ENCODE peak calls at places on chromosomes 1 and 21, in ten cellular contexts. B is fibroblast of pulmonary artery; P is NCI-H1092; A is stimulated activated CD8-positive, alpha-beta memory T cell treated with anti-CD3 and anti-CD28 coated beads, Interleukin-15, amount 100 ng/mL, for 48 hours; O is NCI-H748 treated with DMSO at 0.1 percent for 48 hours; C is epithelial cell of esophagus; G is activated CD8-positive, alpha-beta T cell treated with anti-CD3 and anti-CD28 coated beads for 36 hours; Z is CD14-positive monocyte; M is activated T-helper 1 cell treated with Interleukin-2 at 50 U/mL for 16 hours; X is NCI-H510A treated with DMSO at 0.1 percent for 48 hours. H is an unnamed sample.

GRCh38 chr21:45576838-45577737 is 34.8 kb upstream of the SLC19A1 start:
- DNase-seq in X (no peak), C (no peak), Z (no peak), P (no peak), G (no peak), A (no peak), B (no peak), M (no peak), O (no peak), H (no peak)

GRCh38 chr1:93816970-93817738 is 61.9 kb downstream of the DNTTIP2 start:
- DNase-seq in M (no peak), C (peak), P (no peak), G (no peak), O (no peak), Z (no peak), A (no peak), X (peak), B (peak), H (no peak)

GRCh38 chr1:35642472-35642955 is 1.2 kb upstream of the PSMB2 start:
- DNase-seq in O (no peak), A (no peak), Z (no peak), P (no peak), C (no peak), B (no peak), G (peak), X (no peak), M (no peak), H (no peak)

GRCh38 chr1:162756523-162756922 is 34.0 kb upstream of the HSD17B7 start:
- DNase-seq in X (no peak), P (no peak), Z (no peak), M (no peak), B (no peak), A (no peak), O (no peak), C (peak), G (no peak), H (no peak)

GRCh38 chr1:50272923-50273322 is 150.3 kb downstream of the DMRTA2 start:
- DNase-seq in M (no peak), C (no peak), A (no peak), X (no peak), B (no peak), P (peak), O (no peak), Z (no peak), G (no peak), H (peak)

GRCh38 chr1:118862755-118863154 is 125.4 kb downstream of the TBX15 start:
- DNase-seq in O (no peak), A (no peak), M (no peak), B (no peak), C (no peak), X (no peak), Z (no peak), G (no peak), P (no peak), H (no peak)

GRCh38 chr1:18803859-18804258 is 55.6 kb downstream of the TAS1R2 start:
- DNase-seq in A (no peak), M (no peak), G (no peak), C (no peak), X (no peak), B (no peak), O (no peak), Z (no peak), P (no peak), H (no peak)

GRCh38 chr21:40947713-40948112 is 100.8 kb upstream of the DSCAM start:
- DNase-seq in B (no peak), G (no peak), C (no peak), A (no peak), P (no peak), X (no peak), Z (no peak), M (no peak), O (no peak), H (no peak)

GRCh38 chr1:204362984-204363334 is 3.2 kb upstream of the PLEKHA6 start:
- DNase-seq in Z (no peak), P (no peak), A (no peak), B (no peak), G (no peak), C (no peak), O (no peak), X (no peak), M (no peak), H (no peak)

GRCh38 chr1:94247146-94248094 is 10.0 kb upstream of the ARHGAP29 start:
- DNase-seq in C (peak), G (peak), B (peak), M (no peak), A (peak), P (peak), Z (peak), O (peak), X (peak), H (no peak)

GRCh38 chr1:116128669-116129068 is 17.5 kb downstream of the MAB21L3 start:
- DNase-seq in Z (no peak), O (no peak), P (no peak), C (no peak), X (no peak), B (no peak), A (peak), M (no peak), G (peak), H (no peak)

GRCh38 chr21:38474124-38474523 is 24.2 kb downstream of the ERG start:
- DNase-seq in X (peak), M (no peak), B (no peak), A (no peak), G (no peak), O (no peak), C (no peak), Z (no peak), P (no peak), H (no peak)

GRCh38 chr1:111755321-111756123 is at the start of gene DDX20:
- DNase-seq in P (peak), A (peak), G (peak), O (peak), Z (peak), C (peak), M (peak), B (peak), X (peak), H (peak)

GRCh38 chr1:109782514-109782913 is 18.8 kb upstream of the EPS8L3 start:
- DNase-seq in B (no peak), X (no peak), Z (no peak), P (no peak), C (no peak), M (no peak), G (no peak), A (no peak), O (no peak), H (no peak)

GRCh38 chr1:85201340-85202091 is 700 bp upstream of the SYDE2 start:
- DNase-seq in O (no peak), X (peak), G (peak), C (peak), M (peak), P (no peak), A (peak), Z (no peak), B (peak), H (peak)

GRCh38 chr1:219329606-219330005 is 155.9 kb downstream of the LYPLAL1 start:
- DNase-seq in X (no peak), O (no peak), C (peak), B (peak), Z (no peak), G (no peak), M (no peak), A (no peak), P (no peak), H (no peak)

GRCh38 chr1:221161571-221162041 is 282.4 kb downstream of the HLX start:
- DNase-seq in M (no peak), X (no peak), G (no peak), C (no peak), A (no peak), B (peak), O (no peak), P (no peak), Z (no peak), H (no peak)

GRCh38 chr1:63877816-63878215 is 104.0 kb downstream of the ROR1 start:
- DNase-seq in X (no peak), P (no peak), G (no peak), B (peak), C (peak), O (no peak), Z (no peak), A (no peak), M (no peak), H (no peak)

GRCh38 chr21:42220138-42220701 is 1.3 kb downstream of the ABCG1 start:
- DNase-seq in A (no peak), X (peak), C (peak), O (peak), B (peak), P (peak), Z (peak), M (peak), G (peak), H (peak)

GRCh38 chr1:41612953-41613352 is 128.5 kb upstream of the EDN2 start:
- DNase-seq in G (no peak), A (no peak), Z (no peak), O (no peak), B (peak), C (peak), M (no peak), X (no peak), P (no peak), H (no peak)

GRCh38 chr21:45285266-45285931 is 2.3 kb downstream of the POFUT2 start:
- DNase-seq in C (no peak), M (no peak), G (no peak), X (no peak), A (no peak), B (no peak), Z (no peak), P (no peak), O (no peak), H (no peak)

GRCh38 chr1:42146916-42147320 is 6.3 kb upstream of the GUCA2B start:
- DNase-seq in G (peak), B (peak), X (peak), M (peak), A (peak), Z (no peak), C (peak), O (peak), P (peak), H (peak)

GRCh38 chr1:195946500-195946899 is 661.7 kb downstream of the KCNT2 start:
- DNase-seq in P (no peak), A (no peak), O (no peak), G (no peak), B (no peak), C (no peak), Z (no peak), M (no peak), X (no peak), H (no peak)

GRCh38 chr1:116457944-116458343 is 84.9 kb downstream of the ATP1A1 start:
- DNase-seq in B (no peak), P (no peak), G (no peak), X (peak), Z (no peak), M (no peak), A (no peak), O (no peak), C (no peak), H (peak)

GRCh38 chr1:206703647-206704046 is 18.9 kb downstream of the MAPKAPK2 start:
- DNase-seq in A (peak), P (no peak), G (peak), M (no peak), O (no peak), B (no peak), X (no peak), Z (no peak), C (no peak), H (no peak)

GRCh38 chr1:100862591-100862990 is 32.1 kb downstream of the EXTL2 start:
- DNase-seq in A (no peak), P (no peak), X (no peak), M (no peak), Z (no peak), B (peak), O (no peak), G (no peak), C (no peak), H (no peak)

GRCh38 chr1:7228252-7228961 is 443.2 kb downstream of the CAMTA1 start:
- DNase-seq in B (no peak), X (peak), M (no peak), C (no peak), G (no peak), Z (no peak), P (no peak), O (no peak), A (no peak), H (no peak)

GRCh38 chr1:172999349-172999748 is 51.4 kb downstream of the TNFSF18 start:
- DNase-seq in Z (no peak), B (peak), C (no peak), P (no peak), O (no peak), A (no peak), X (no peak), G (no peak), M (no peak), H (no peak)

GRCh38 chr1:224579526-224579925 is 36.6 kb upstream of the CNIH3 start:
- DNase-seq in M (no peak), Z (no peak), X (peak), A (no peak), P (no peak), C (no peak), B (no peak), G (no peak), O (no peak), H (no peak)

GRCh38 chr1:36083635-36084501 is at the start of gene TEKT2:
- DNase-seq in A (no peak), O (peak), G (peak), X (peak), C (no peak), M (no peak), Z (no peak), B (peak), P (peak), H (peak)

GRCh38 chr1:19452221-19452663 is 33.1 kb downstream of the CAPZB start:
- DNase-seq in P (no peak), X (no peak), A (no peak), C (no peak), B (peak), M (no peak), Z (no peak), G (no peak), O (no peak), H (no peak)

GRCh38 chr1:215087603-215088002 is 5.1 kb downstream of the KCNK2 start:
- DNase-seq in B (no peak), C (no peak), G (no peak), Z (no peak), O (no peak), M (no peak), P (no peak), X (no peak), A (no peak), H (no peak)

GRCh38 chr1:199394856-199395255 is 632.7 kb upstream of the NR5A2 start:
- DNase-seq in Z (no peak), X (no peak), C (peak), M (no peak), O (no peak), P (no peak), A (no peak), G (no peak), B (no peak), H (no peak)

H was measured in NCI-H2171.